ENCODE peak calls at places on chromosomes 4 and X, in eight cellular contexts. F is BJ; L is CD8-positive, alpha-beta T cell; A is endodermal cell; V is choroid plexus epithelial cell; M is fibroblast of pulmonary artery; D is Panc1; K is pancreas. P is an unnamed sample.

GRCh38 chr4:7737268-7737645 is 202.4 kb downstream of the AFAP1 start:
- DNase-seq in L (no peak), M (no peak), D (no peak), K (no peak), A (no peak), F (no peak), V (no peak), P (no peak)

GRCh38 chr4:125101706-125102105 is 213.0 kb upstream of the FAT4 start:
- DNase-seq in F (no peak), A (no peak), V (peak; percentile 57), L (no peak), M (no peak), D (no peak), K (no peak), P (no peak)

GRCh38 chr4:176259330-176260090 is 9.5 kb downstream of the ASB5 start:
- DNase-seq in V (peak; percentile 72), A (no peak), K (no peak), L (no peak), F (no peak), M (peak; percentile 51), D (no peak), P (peak; percentile 49)

GRCh38 chr4:80069837-80070788 is 2.9 kb downstream of the ANTXR2 start:
- DNase-seq in L (no peak), V (peak; percentile 35), F (no peak), A (no peak), K (no peak), D (no peak), M (no peak), P (peak; percentile 22)

GRCh38 chr4:31370866-31371465 is 650.8 kb downstream of the PCDH7 start:
- DNase-seq in L (no peak), V (peak; percentile 64), K (no peak), F (no peak), M (peak; percentile 71), D (peak; percentile 32), A (no peak), P (peak; percentile 60)

GRCh38 chrX:110286126-110286525 is 31.8 kb downstream of the AMMECR1 start:
- DNase-seq in A (no peak), D (no peak), K (no peak), V (peak; percentile 87), L (no peak), F (peak; percentile 59), M (peak; percentile 85), P (peak; percentile 83)

GRCh38 chrX:151703487-151703886 is 8.2 kb downstream of the PRRG3 start:
- DNase-seq in M (no peak), L (no peak), F (no peak), A (no peak), D (no peak), V (no peak), K (peak; percentile 49), P (no peak)

GRCh38 chr4:60724623-60725022 is 475.5 kb upstream of the ADGRL3 start:
- DNase-seq in A (peak; percentile 62), L (no peak), V (peak; percentile 86), K (no peak), D (no peak), F (peak; percentile 73), M (peak; percentile 91), P (peak; percentile 83)

GRCh38 chr4:166657261-166657660 is 577.0 kb downstream of the SPOCK3 start:
- DNase-seq in K (no peak), D (no peak), M (peak; percentile 52), F (no peak), L (no peak), A (no peak), V (peak; percentile 30), P (peak; percentile 55)

GRCh38 chr4:891747-892146 is 40.4 kb downstream of the GAK start:
- DNase-seq in K (no peak), A (peak; percentile 86), M (peak; percentile 10), V (peak; percentile 18), L (no peak), D (no peak), F (no peak), P (no peak)
- TF ChIP-seq CTCF in K (no peak), A (peak; percentile 67), M (peak; percentile 22), V (peak; percentile 47), L (no peak), D (no peak), F (peak; percentile 28), P (peak; percentile 37)

DNA sequence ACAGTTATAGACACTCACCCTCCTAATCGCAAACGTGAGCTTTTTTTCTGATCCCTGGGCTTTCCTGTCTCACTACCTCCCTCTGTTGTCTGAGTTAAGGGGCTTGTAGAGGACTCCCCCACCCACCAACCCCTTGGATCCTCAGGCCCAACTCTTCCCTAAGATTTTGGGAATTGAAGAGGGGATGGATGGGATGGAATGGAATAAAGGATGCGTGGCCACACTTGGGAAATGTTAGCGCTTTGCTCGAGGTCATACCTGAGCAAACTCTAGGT is 1.5 kb downstream of the CNKSR2 start:
- DNase-seq in D (no peak), K (no peak), A (peak; percentile 48), V (no peak), L (no peak), F (no peak), M (no peak), P (no peak)
- H3K4me3 ChIP-seq in D (no peak overlapping the region), K (no peak overlapping the region), A (peak overlapping the region; percentile 76), V (no peak overlapping the region), L (peak overlapping the region; percentile 65), F (no peak overlapping the region), M (no peak overlapping the region), P (no peak overlapping the region)

DNA sequence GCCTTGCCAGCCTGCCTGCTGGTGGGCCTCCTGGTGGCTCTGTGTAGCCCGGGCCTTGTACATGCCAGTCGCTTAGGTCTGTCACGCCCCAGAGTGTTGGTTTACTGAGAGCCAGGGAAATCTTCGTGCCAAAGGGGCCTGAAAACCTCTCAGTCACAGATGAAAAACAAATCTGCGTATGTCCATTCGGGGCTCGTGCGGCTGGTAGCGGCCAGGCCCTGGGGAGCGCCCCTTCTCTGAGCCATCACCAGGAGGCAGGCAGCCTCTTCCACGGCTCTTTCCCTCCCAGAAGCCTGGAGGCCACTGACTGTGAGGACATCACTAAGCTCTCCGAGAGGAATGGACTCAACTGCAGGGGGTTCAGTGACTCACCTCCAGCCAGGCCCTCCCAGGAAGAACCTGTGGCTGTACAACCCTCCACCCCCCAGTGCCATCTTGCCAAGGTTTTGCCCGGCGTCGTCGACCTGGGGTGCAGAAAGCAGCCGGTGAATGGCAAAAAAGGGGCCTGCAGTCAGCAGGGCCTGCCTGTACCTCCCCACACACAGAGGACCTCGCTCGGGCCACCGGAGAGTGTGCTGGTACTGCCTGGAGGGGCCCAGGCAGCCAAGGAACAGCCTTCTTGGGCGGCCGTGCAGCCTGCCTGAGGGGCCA is 162.2 kb downstream of the BCOR start:
- DNase-seq in V (peak; percentile 65), D (no peak), A (peak; percentile 83), L (no peak), M (no peak), F (no peak), K (no peak), P (peak; percentile 50)
- TF ChIP-seq CTCF in V (peak; percentile 49), D (no peak), A (peak; percentile 59), L (no peak), M (no peak), F (no peak), K (no peak), P (peak; percentile 23)

DNA sequence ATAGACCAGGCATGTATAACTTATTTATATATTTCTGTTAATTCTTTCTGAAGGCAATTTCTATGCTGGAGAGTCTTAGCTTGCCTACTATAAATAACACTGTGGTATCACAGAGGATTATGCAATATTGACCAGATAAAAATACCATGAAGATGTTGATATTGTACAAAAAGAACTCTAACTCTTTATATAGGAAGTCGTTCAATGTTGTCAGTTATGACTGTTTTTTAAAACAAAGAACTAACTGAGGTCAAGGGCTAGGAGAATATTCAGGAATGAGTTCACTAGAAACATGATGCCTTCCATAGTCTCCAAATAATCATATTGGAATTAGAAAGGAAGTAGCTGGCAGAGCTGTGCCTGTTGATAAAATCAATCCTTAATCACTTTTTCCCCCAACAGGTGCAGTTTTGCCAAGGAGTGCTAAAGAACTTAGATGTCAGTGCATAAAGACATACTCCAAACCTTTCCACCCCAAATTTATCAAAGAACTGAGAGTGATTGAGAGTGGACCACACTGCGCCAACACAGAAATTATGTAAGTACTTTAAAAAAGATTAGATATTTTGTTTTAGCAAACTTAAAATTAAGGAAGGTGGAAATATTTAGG is 876 bp downstream of the CXCL8 start:
- DNase-seq in A (no peak), M (no peak), F (no peak), L (no peak), D (no peak), V (no peak), K (no peak), P (no peak)
- H3K4me3 ChIP-seq in A (no peak overlapping the region), M (peak overlapping the region; percentile 52), F (no peak overlapping the region), L (no peak overlapping the region), D (no peak overlapping the region), V (peak overlapping the region; percentile 51), K (no peak overlapping the region), P (peak overlapping the region; percentile 22)

DNA sequence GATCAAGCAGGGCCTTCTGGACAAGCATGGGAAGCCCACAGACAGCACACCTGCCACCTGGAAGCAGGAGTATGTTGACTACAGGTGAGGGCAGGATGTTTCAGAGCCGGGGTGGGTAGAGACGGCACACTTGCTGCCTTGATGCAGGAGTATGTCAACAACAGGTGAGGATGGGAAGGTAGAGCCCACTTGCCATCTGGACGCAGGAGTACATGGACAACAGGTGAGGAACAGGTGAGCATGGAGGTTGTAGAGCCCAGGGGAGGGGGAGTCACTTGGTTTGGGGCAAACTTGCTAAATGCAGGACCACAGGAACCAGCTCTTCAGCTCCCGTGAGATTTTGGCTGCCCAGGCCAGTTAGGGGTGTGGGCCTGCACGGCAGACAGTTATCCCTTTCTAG is 12.0 kb downstream of the DKC1 start:
- DNase-seq in M (no peak), V (no peak), A (no peak), K (no peak), L (no peak), D (no peak), F (no peak), P (no peak)
- TF ChIP-seq CTCF in M (no peak), V (no peak), A (no peak), K (no peak), L (no peak), D (no peak), F (no peak), P (no peak)

P was measured in astrocyte of the spinal cord.